ENCODE peak calls at places on chromosomes 1 and 21, in seven cellular contexts. Y, K, A, L, F, E and Q are unnamed samples.
A peak's percentile ranks its signal among the peaks of the same experiment; 100 is the strongest.

GRCh38 chr1:25700124-25700523 is 83.5 kb downstream of the MAN1C1 start:
- DNase-seq in Y (no peak), K (no peak), A (no peak), L (no peak), F (peak; percentile 78), E (no peak), Q (no peak)

GRCh38 chr1:8905582-8906191 is 27.2 kb upstream of the ENO1 start:
- DNase-seq in Y (peak; percentile 69), K (no peak), A (no peak), L (no peak), F (no peak), E (no peak), Q (no peak)

GRCh38 chr1:25534389-25534788 is 9.0 kb upstream of the LDLRAP1 start:
- DNase-seq in Y (no peak), K (no peak), A (no peak), L (no peak), F (no peak), E (no peak), Q (no peak)

GRCh38 chr1:231485029-231485784 is 43.3 kb upstream of the TSNAX start:
- DNase-seq in Y (no peak), K (no peak), A (no peak), L (no peak), F (no peak), E (no peak), Q (no peak)

GRCh38 chr1:101846820-101847219 is 149.9 kb downstream of the OLFM3 start:
- DNase-seq in Y (no peak), K (no peak), A (no peak), L (peak; percentile 60), F (no peak), E (no peak), Q (no peak)

GRCh38 chr1:116503535-116504307 is 67.1 kb downstream of the CD58 start:
- DNase-seq in Y (no peak), K (no peak), A (no peak), L (no peak), F (no peak), E (no peak), Q (peak; percentile 58)

GRCh38 chr1:50977575-50978143 is 7.6 kb downstream of the CDKN2C start:
- DNase-seq in Y (no peak), K (no peak), A (peak; percentile 32), L (peak; percentile 53), F (peak; percentile 79), E (no peak), Q (peak; percentile 23)

GRCh38 chr1:157371826-157372225 is 180.5 kb downstream of the FCRL5 start:
- DNase-seq in Y (no peak), K (no peak), A (no peak), L (no peak), F (no peak), E (no peak), Q (no peak)

GRCh38 chr1:151024540-151025146 is 11.7 kb upstream of the BNIPL start:
- DNase-seq in Y (peak; percentile 64), K (peak; percentile 84), A (peak; percentile 78), L (peak; percentile 90), F (peak; percentile 87), E (peak; percentile 83), Q (peak; percentile 94)

GRCh38 chr1:203871114-203871875 is 9.9 kb downstream of the SNRPE start:
- DNase-seq in Y (peak; percentile 57), K (peak; percentile 94), A (peak; percentile 45), L (peak; percentile 51), F (peak; percentile 57), E (no peak), Q (peak; percentile 27)

GRCh38 chr1:152252157-152252556 is 28.2 kb upstream of the HRNR start:
- DNase-seq in Y (peak; percentile 91), K (no peak), A (no peak), L (no peak), F (no peak), E (no peak), Q (no peak)

GRCh38 chr21:44006017-44006624 is 6.0 kb upstream of the TRAPPC10 start:
- DNase-seq in Y (peak; percentile 87), K (peak; percentile 58), A (no peak), L (no peak), F (no peak), E (no peak), Q (no peak)

GRCh38 chr1:101482306-101482705 is 245.5 kb downstream of the S1PR1 start:
- DNase-seq in Y (no peak), K (no peak), A (no peak), L (no peak), F (no peak), E (no peak), Q (no peak)

GRCh38 chr21:41786521-41786987 is 19.7 kb upstream of the RIPK4 start:
- DNase-seq in Y (peak; percentile 96), K (no peak), A (no peak), L (no peak), F (no peak), E (no peak), Q (no peak)

GRCh38 chr1:158124999-158125398 is 55.7 kb upstream of the CD1D start:
- DNase-seq in Y (peak; percentile 95), K (peak; percentile 81), A (peak; percentile 85), L (peak; percentile 69), F (peak; percentile 87), E (peak; percentile 80), Q (peak; percentile 88)

GRCh38 chr1:219533280-219533679 is 79.6 kb downstream of the ZC3H11B start:
- DNase-seq in Y (no peak), K (no peak), A (no peak), L (no peak), F (peak; percentile 7), E (no peak), Q (no peak)

GRCh38 chr1:91036894-91037829 is 15.3 kb upstream of the ZNF644 start:
- DNase-seq in Y (no peak), K (no peak), A (no peak), L (no peak), F (no peak), E (no peak), Q (no peak)

GRCh38 chr1:217363319-217363718 is 267.6 kb downstream of the GPATCH2 start:
- DNase-seq in Y (peak; percentile 74), K (no peak), A (no peak), L (no peak), F (no peak), E (no peak), Q (no peak)

GRCh38 chr1:12640958-12641272 is 3.0 kb upstream of the AADACL4 start:
- DNase-seq in Y (no peak), K (no peak), A (no peak), L (no peak), F (no peak), E (no peak), Q (no peak)

GRCh38 chr1:211236633-211237321 is 22.4 kb upstream of the RCOR3 start:
- DNase-seq in Y (peak; percentile 20), K (no peak), A (no peak), L (no peak), F (no peak), E (no peak), Q (no peak)

GRCh38 chr1:175725684-175726083 is 17.7 kb downstream of the TNR start:
- DNase-seq in Y (peak; percentile 10), K (no peak), A (peak; percentile 56), L (no peak), F (no peak), E (no peak), Q (peak; percentile 19)

GRCh38 chr1:87399701-87400100 is 71.0 kb downstream of the LMO4 start:
- DNase-seq in Y (no peak), K (no peak), A (no peak), L (no peak), F (no peak), E (no peak), Q (no peak)

GRCh38 chr1:61170328-61171238 is 88.2 kb downstream of the NFIA start:
- DNase-seq in Y (peak; percentile 58), K (no peak), A (no peak), L (no peak), F (no peak), E (no peak), Q (no peak)

GRCh38 chr1:24304763-24305162 is 14.4 kb upstream of the GRHL3 start:
- DNase-seq in Y (no peak), K (no peak), A (no peak), L (no peak), F (no peak), E (no peak), Q (no peak)
- TF ChIP-seq CTCF in Y (no peak), K (no peak), A (no peak), L (no peak), F (no peak), E (no peak), Q (no peak)

DNA sequence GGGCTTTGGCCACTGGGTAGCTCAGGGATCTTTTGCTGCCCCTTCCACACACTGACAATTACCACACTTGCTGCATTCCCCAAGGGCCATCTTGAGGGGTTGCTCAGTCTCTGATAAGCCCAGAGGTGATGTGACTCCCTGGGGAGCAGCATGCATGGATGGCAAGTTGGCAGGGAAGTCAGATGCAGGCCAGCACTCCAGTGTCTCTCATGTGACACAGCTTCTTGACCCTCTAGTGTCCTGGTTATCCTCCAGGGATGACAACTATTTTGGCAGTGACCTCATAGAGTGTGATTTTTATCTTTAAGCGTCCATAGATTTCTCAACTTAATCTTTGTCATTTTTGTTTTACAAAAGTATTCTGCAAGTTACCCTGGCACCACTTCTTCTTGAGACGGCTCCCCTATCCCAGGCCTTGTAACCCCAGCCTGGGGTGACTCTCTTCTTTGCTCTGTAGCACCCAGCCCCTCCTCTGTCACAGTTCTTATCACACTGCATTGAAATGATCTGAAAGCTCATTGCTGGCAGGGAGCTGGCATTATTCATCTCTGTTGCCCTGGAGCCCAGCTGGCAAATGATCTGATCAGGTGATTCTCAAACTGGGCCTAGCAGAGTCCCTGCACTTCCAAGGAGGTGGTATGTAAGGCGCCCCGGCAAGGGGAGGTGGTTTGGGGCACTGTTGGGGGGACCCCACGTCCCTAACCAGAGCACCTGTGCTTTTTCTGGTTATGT is 72.6 kb downstream of the TENT5C start:
- DNase-seq in Y (no peak), K (no peak), A (no peak), L (peak; percentile 72), F (peak; percentile 46), E (no peak), Q (no peak)
- TF ChIP-seq CTCF in Y (no peak), K (no peak), A (no peak), L (no peak), F (no peak), E (no peak), Q (no peak)

GRCh38 chr1:154624756-154625643 is 17.0 kb upstream of the ADAR start:
- DNase-seq in Y (no peak), K (no peak), A (no peak), L (no peak), F (no peak), E (no peak), Q (no peak)
- TF ChIP-seq CTCF in Y (no peak), K (no peak), A (no peak), L (no peak), F (no peak), E (no peak), Q (no peak)

GRCh38 chr1:37776946-37777516 is 12.1 kb upstream of the EPHA10 start:
- DNase-seq in Y (no peak), K (no peak), A (no peak), L (no peak), F (no peak), E (no peak), Q (peak; percentile 56)

GRCh38 chr1:37782491-37782890 is 11.2 kb upstream of the MANEAL start:
- DNase-seq in Y (no peak), K (no peak), A (no peak), L (no peak), F (no peak), E (no peak), Q (no peak)

DNA sequence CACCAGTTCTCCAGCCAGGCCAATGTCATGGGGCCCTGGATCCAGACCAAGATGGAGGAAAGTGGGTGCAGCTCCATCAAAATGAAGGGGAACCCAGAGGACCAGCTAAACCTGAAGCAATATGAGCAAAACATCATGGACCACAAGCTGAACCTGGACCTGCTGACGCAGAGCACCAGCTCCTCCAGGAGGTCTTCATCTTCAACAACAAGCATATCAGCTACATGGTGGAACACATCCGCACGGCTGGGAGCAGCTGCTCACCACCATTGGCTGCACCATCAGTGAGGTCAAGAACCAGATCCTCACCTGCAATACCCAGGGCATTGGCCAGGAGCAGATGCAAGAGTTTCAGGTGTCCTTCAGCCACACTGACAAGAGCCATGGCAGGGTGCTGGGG is 13.7 kb upstream of the EPHA10 start:
- DNase-seq in Y (no peak), K (no peak), A (no peak), L (no peak), F (no peak), E (no peak), Q (no peak)
- TF ChIP-seq CTCF in Y (no peak), K (no peak), A (no peak), L (no peak), F (no peak), E (no peak), Q (no peak)